ENCODE peak calls at places on chromosomes 3 and 15, in ten cellular contexts. H, S, F, X, Q, T, O, U, Z and W are unnamed samples.

GRCh38 chr3:64361962-64362735 is 136.9 kb upstream of the PRICKLE2 start:
- DNase-seq in Z (no peak), S (no peak), T (peak; percentile 40), O (peak; percentile 28), Q (no peak), F (no peak), X (no peak), H (peak; percentile 61), U (peak; percentile 50), W (no peak)

GRCh38 chr3:20060924-20061323 is 20.7 kb downstream of the KAT2B start:
- DNase-seq in X (no peak), H (peak; percentile 79), T (peak; percentile 86), Q (no peak), S (peak; percentile 58), O (no peak), Z (no peak), F (no peak), U (peak; percentile 48), W (no peak)

GRCh38 chr3:103052236-103052830 is 617.5 kb downstream of the ZPLD1 start:
- DNase-seq in S (peak; percentile 28), T (peak; percentile 2), Z (no peak), Q (no peak), X (peak; percentile 21), U (no peak), O (no peak), H (no peak), F (peak; percentile 64), W (no peak)

GRCh38 chr3:111723293-111723963 is 128.3 kb upstream of the ZBED2 start:
- DNase-seq in O (peak; percentile 84), S (no peak), H (peak; percentile 73), Q (no peak), T (peak; percentile 26), F (no peak), Z (no peak), U (peak; percentile 80), X (no peak), W (no peak)

GRCh38 chr3:151426337-151426648 is 34.6 kb downstream of the IGSF10 start:
- DNase-seq in U (no peak), X (peak; percentile 15), Z (no peak), O (no peak), T (no peak), S (peak; percentile 29), Q (no peak), F (no peak), H (no peak), W (no peak)

GRCh38 chr3:74149466-74149865 is 465.0 kb downstream of the CNTN3 start:
- DNase-seq in F (no peak), U (no peak), S (no peak), T (no peak), Z (no peak), H (no peak), Q (no peak), O (no peak), X (no peak), W (no peak)

GRCh38 chr3:197466586-197467399 is 89.0 kb downstream of the BDH1 start:
- DNase-seq in H (peak; percentile 58), S (no peak), X (no peak), F (no peak), U (peak; percentile 72), Z (peak; percentile 55), Q (no peak), T (peak; percentile 54), O (no peak), W (no peak)

GRCh38 chr3:144746631-144747030 is 775.0 kb downstream of the DIPK2A start:
- DNase-seq in T (no peak), O (no peak), Q (no peak), Z (no peak), F (no peak), U (no peak), X (no peak), S (no peak), H (peak; percentile 64), W (no peak)

GRCh38 chr3:131819656-131820055 is 215.2 kb downstream of the CPNE4 start:
- DNase-seq in S (no peak), F (no peak), O (no peak), U (no peak), T (no peak), X (no peak), Q (no peak), H (no peak), Z (no peak), W (no peak)

GRCh38 chr15:89003865-89004725 is 84.2 kb upstream of the ABHD2 start:
- DNase-seq in Q (peak; percentile 82), S (no peak), X (no peak), U (peak; percentile 73), O (no peak), T (peak; percentile 22), F (no peak), H (peak; percentile 80), Z (peak; percentile 58), W (no peak)

GRCh38 chr15:95284933-95285401 is 1045.5 kb upstream of the NR2F2 start:
- DNase-seq in X (no peak), F (no peak), U (peak; percentile 70), H (peak; percentile 86), Z (no peak), Q (no peak), S (peak; percentile 90), T (no peak), O (no peak), W (no peak)

GRCh38 chr15:45802140-45802539 is 167.3 kb downstream of the SQOR start:
- DNase-seq in F (no peak), Q (no peak), X (no peak), Z (no peak), H (no peak), O (no peak), S (no peak), U (no peak), T (no peak), W (no peak)

GRCh38 chr3:114732353-114732752 is 414.7 kb downstream of the ZBTB20 start:
- DNase-seq in Q (no peak), O (no peak), X (no peak), H (no peak), T (no peak), U (no peak), S (no peak), F (no peak), Z (no peak), W (no peak)

GRCh38 chr3:98182196-98182595 is 15.7 kb downstream of the OR5H15 start:
- DNase-seq in T (no peak), O (no peak), H (no peak), Z (no peak), X (no peak), U (no peak), F (no peak), S (no peak), Q (no peak), W (no peak)

GRCh38 chr3:111764645-111765091 is 94.4 kb upstream of the PHLDB2 start:
- DNase-seq in Z (no peak), H (peak; percentile 48), F (no peak), X (peak; percentile 52), Q (no peak), T (peak; percentile 82), O (no peak), S (no peak), U (peak; percentile 59), W (no peak)

GRCh38 chr3:47019201-47019600 is 39.7 kb downstream of the NBEAL2 start:
- DNase-seq in O (no peak), F (no peak), S (no peak), X (no peak), T (peak; percentile 83), Q (no peak), Z (no peak), H (no peak), U (peak; percentile 12), W (no peak)

GRCh38 chr3:112519424-112520001 is 20.2 kb upstream of the BTLA start:
- DNase-seq in T (peak; percentile 63), Q (no peak), Z (no peak), H (peak; percentile 88), S (peak; percentile 63), F (peak; percentile 33), O (peak; percentile 27), X (peak; percentile 51), U (peak; percentile 78), W (no peak)

GRCh38 chr3:189040934-189041333 is 130.8 kb upstream of the TPRG1 start:
- DNase-seq in X (no peak), T (no peak), Q (no peak), U (no peak), O (no peak), S (peak; percentile 25), F (no peak), H (no peak), Z (no peak), W (no peak)

DNA sequence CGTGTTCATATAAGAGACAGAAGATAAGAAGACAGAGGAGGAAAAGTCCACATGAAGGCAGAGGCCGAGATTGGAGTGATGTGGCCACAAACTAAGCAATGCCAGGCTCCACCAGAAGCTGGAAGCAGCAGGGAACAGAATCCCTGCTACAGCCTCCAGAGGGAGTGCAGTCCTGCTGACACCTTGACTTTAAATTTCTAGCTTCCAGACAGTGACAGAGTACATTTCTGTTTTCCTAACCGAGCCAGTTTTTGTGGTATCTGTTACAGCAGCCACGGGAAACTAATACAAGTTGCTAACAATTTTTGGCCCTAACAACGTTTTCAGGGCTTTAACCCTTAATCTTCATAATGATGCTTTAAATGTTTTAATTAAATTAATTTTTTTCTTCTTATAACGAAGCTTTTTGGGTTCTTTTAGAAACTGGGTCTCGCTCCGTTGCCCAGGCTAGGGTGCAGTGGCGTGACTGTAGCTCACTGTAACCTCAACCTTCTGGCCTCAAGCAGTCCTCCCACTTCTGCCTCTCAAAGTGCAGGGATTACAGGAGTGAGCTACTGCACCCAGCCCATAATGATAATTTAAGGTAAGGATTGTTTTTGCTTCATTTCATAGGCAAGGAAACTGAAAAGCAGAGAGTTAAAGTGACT is 202.3 kb upstream of the PROK2 start:
- DNase-seq in O (no peak), Q (peak; percentile 55), U (peak; percentile 11), F (no peak), X (peak; percentile 12), S (no peak), Z (no peak), T (no peak), H (peak; percentile 27), W (no peak)
- TF ChIP-seq CTCF in O (peak; percentile 56), Q (peak; percentile 61), U (peak; percentile 30), F (no peak), X (peak; percentile 52), S (no peak), Z (no peak), T (peak; percentile 43), H (peak; percentile 42), W (no peak)

GRCh38 chr15:65379986-65380385 is 2.2 kb upstream of the IGDCC3 start:
- DNase-seq in O (no peak), F (no peak), S (no peak), Q (no peak), U (no peak), H (no peak), T (no peak), X (no peak), Z (no peak), W (no peak)
- TF ChIP-seq CTCF in O (no peak), F (no peak), S (no peak), Q (no peak), U (no peak), H (no peak), T (no peak), X (no peak), Z (no peak), W (no peak)

GRCh38 chr15:66046751-66047150 is 177.5 kb downstream of the RAB11A start:
- DNase-seq in O (no peak), T (no peak), X (no peak), F (no peak), H (no peak), S (no peak), Q (no peak), U (no peak), Z (no peak), W (no peak)
- TF ChIP-seq CTCF in O (no peak), T (no peak), X (peak; percentile 42), F (no peak), H (no peak), S (no peak), Q (no peak), U (no peak), Z (no peak), W (no peak)

GRCh38 chr15:92747047-92747446 is 91.5 kb upstream of the FAM174B start:
- DNase-seq in U (no peak), H (no peak), O (no peak), Q (peak; percentile 34), T (no peak), F (no peak), Z (no peak), S (no peak), X (no peak), W (no peak)
- TF ChIP-seq CTCF in U (no peak), H (no peak), O (no peak), Q (no peak), T (no peak), F (no peak), Z (no peak), S (no peak), X (peak; percentile 15), W (no peak)